ENCODE peak calls at places on chromosomes 13 and 19, in five cellular contexts. Z, J, X, E and Y are unnamed samples.
A peak's percentile ranks its signal among the peaks of the same experiment; 100 is the strongest.

GRCh38 chr13:42078113-42078769 is 29.8 kb downstream of the DGKH start:
- DNase-seq in Z (no peak), J (no peak), X (no peak), E (peak; percentile 59), Y (no peak)

GRCh38 chr19:10315335-10316214 is at the start of gene FDX2:
- DNase-seq in Z (peak; percentile 86), J (peak; percentile 62), X (peak; percentile 91), E (peak; percentile 85), Y (peak; percentile 82)

GRCh38 chr19:38277549-38277948 is 13.2 kb downstream of the SPINT2 start:
- DNase-seq in Z (no peak), J (no peak), X (no peak), E (no peak), Y (no peak)

GRCh38 chr13:36904219-36904618 is 15.8 kb downstream of the SMAD9 start:
- DNase-seq in Z (no peak), J (no peak), X (no peak), E (no peak), Y (no peak)

GRCh38 chr19:13083627-13084026 is 19.0 kb downstream of the LYL1 start:
- DNase-seq in Z (no peak), J (no peak), X (no peak), E (no peak), Y (no peak)

GRCh38 chr13:72804301-72804700 is 22.4 kb downstream of the PIBF1 start:
- DNase-seq in Z (no peak), J (no peak), X (no peak), E (no peak), Y (no peak)

GRCh38 chr19:49718991-49719390 is 28.1 kb downstream of the CPT1C start:
- DNase-seq in Z (no peak), J (no peak), X (no peak), E (no peak), Y (no peak)

GRCh38 chr19:41844601-41845000 is at the start of gene LYPD4:
- DNase-seq in Z (no peak), J (no peak), X (no peak), E (no peak), Y (no peak)

GRCh38 chr13:98972059-98972458 is 5.8 kb downstream of the DOCK9 start:
- DNase-seq in Z (no peak), J (no peak), X (no peak), E (no peak), Y (no peak)

GRCh38 chr19:56217039-56217949 is 15.2 kb downstream of the ZSCAN5C start:
- DNase-seq in Z (no peak), J (no peak), X (no peak), E (no peak), Y (no peak)

GRCh38 chr19:29941828-29942403 is at the start of gene URI1:
- DNase-seq in Z (peak; percentile 86), J (peak; percentile 61), X (peak; percentile 94), E (peak; percentile 93), Y (peak; percentile 75)

GRCh38 chr13:50463662-50464061 is 379.8 kb downstream of the DLEU7 start:
- DNase-seq in Z (no peak), J (no peak), X (no peak), E (no peak), Y (no peak)

GRCh38 chr19:33674575-33675367 is 53.0 kb downstream of the CHST8 start:
- DNase-seq in Z (no peak), J (no peak), X (no peak), E (no peak), Y (no peak)

GRCh38 chr19:43809762-43810696 is 7.8 kb upstream of the LYPD5 start:
- DNase-seq in Z (no peak), J (peak; percentile 63), X (no peak), E (peak; percentile 61), Y (peak; percentile 32)

GRCh38 chr13:41614671-41615519 is 157.5 kb downstream of the RGCC start:
- DNase-seq in Z (no peak), J (no peak), X (no peak), E (no peak), Y (no peak)

GRCh38 chr13:93248627-93249047 is 22.0 kb downstream of the GPC6 start:
- DNase-seq in Z (peak; percentile 40), J (no peak), X (no peak), E (peak; percentile 71), Y (no peak)

DNA sequence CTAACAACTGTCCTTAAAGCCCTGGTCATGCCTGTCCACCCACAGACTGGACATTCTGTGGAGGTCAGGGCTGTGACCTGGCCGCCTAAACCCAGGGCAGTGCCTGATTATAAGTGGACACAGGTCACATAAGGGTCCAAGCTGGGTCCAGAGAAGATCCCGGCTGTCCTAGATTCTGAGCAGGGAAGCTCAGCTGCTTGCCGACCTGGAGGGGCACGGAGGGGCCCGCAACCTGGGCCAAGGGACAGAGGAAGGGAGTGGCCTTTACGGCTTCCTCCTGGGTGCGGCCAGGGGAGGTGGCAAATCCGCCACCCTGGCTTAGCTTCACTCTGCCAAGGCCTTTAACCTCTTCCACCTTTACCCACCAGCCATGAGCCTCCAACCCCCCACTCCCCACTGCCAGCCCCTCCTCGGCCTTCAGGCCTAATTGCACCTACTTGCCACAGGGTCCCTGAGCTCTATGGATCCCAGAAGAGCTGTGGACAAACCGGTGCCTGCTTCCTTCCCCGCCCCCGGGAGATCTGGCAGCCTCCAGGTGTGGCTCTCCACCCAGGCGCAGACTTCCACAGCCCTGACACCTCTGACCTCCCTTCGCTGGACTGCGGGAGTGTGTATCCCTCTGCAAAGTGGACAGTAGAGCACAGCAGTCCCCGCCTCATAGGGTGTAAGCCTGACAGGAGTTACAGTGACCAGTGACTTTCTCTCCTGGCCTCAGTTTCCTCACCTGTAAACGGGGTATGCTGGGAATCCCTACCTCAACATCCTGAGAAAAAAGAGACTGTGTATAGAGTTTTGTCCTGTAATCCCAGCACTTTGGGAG is 1.7 kb downstream of the CD320 start:
- DNase-seq in Z (no peak), J (no peak), X (peak; percentile 15), E (no peak), Y (no peak)
- H3K4me1 ChIP-seq in Z (peaks cover 11% of the 10 kb centered on the region), J (peaks cover 24% of the 10 kb centered on the region), X (peaks cover 24% of the 10 kb centered on the region), E (peaks cover 13% of the 10 kb centered on the region), Y (peaks cover 28% of the 10 kb centered on the region)

GRCh38 chr19:6235031-6235951 is 44.5 kb downstream of the MLLT1 start:
- DNase-seq in Z (no peak), J (no peak), X (no peak), E (no peak), Y (no peak)

GRCh38 chr19:6234527-6234926 is 45.2 kb downstream of the MLLT1 start:
- DNase-seq in Z (no peak), J (no peak), X (no peak), E (no peak), Y (no peak)

GRCh38 chr19:6232567-6232966 is 47.2 kb downstream of the MLLT1 start:
- DNase-seq in Z (no peak), J (no peak), X (peak; percentile 35), E (no peak), Y (no peak)

GRCh38 chr19:6233827-6234511 is 45.8 kb downstream of the MLLT1 start:
- DNase-seq in Z (no peak), J (no peak), X (peak; percentile 56), E (no peak), Y (no peak)

DNA sequence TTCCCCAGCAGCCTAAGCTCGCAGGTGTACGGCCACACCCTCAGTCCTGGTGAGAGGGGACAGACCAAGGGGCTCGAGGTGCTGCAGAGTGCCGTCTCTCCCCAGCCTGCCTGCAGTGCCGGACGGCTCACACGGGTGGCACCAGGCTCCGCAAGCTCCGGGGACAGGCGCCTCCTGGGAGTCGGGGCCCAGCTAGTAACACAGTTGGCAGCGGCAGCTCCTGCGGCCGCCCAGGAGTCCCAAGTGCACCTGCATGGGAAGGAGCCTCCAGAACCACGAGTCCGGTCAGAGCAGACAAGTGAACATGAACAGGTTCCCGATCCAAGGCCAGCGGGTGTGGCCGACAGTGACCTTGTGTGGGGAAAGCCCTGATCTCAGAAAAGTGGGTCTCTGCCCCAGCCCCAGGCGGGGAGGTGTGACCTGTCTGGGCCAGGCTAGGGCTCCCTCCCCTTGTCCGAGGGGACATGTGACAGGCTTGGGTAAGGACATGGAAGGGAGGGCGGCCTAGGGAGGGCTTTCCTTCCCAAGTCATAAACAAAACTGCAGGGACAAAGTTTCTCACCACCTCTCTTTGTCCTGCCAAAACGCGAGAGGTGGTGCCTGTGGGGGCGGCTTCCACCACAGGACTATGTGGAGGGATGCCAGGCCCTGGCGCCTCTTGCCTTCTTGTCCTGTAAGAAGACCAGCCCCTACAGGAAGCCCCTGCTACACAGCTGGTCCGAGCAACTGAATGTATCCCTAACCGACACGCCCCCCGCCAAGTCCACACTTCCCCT is 46.5 kb downstream of the MLLT1 start:
- DNase-seq in Z (no peak), J (no peak), X (peak; percentile 70), E (no peak), Y (no peak)
- H3K4me1 ChIP-seq in Z (peaks cover 2% of the 10 kb centered on the region), J (no peaks in the 10 kb centered on the region), X (peaks cover 61% of the 10 kb centered on the region), E (peaks cover 23% of the 10 kb centered on the region), Y (peaks cover 60% of the 10 kb centered on the region)

DNA sequence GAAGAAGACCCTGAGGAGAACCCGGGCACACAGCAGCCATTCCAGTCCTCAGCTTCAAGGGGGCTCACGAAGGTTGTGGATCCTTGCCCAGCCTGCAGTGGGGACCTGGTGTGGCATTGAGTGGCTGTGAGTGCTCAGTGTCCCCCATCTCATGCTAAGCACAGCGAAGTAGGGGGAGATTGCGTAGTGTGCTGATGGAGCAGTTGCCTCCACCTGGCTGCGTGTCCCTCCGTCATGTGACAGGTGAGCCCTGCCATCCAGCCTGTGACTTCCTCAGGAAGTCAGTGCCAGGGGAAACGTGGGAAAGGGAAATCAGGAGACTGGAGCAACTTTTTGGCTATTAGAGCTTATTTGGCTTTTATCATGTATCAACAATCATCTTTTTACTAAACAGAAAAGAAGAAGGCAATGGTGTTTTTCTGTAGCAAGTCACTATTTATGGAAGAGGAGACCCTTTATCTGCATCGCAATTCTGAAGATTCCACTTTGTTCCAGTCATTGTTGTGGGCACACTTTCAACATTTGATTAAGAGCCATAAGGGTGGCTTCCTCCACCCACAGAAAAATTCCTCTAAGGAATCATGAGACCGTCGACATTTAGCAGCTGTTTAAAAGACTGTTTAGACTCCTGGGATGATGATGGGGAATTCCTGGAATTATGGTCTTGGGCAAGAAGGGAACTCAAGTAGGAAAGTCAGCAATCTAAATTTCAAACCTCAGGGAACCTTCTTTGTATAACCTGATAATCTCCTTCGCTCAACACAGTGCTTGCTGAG is 126.8 kb upstream of the SPATA13 start:
- DNase-seq in Z (no peak), J (no peak), X (no peak), E (no peak), Y (no peak)
- H3K4me1 ChIP-seq in Z (peaks cover 12% of the 10 kb centered on the region), J (no peaks in the 10 kb centered on the region), X (no peaks in the 10 kb centered on the region), E (peaks cover 5% of the 10 kb centered on the region), Y (peaks cover 7% of the 10 kb centered on the region)

GRCh38 chr13:101303512-101303911 is 112.8 kb downstream of the NALCN start:
- DNase-seq in Z (no peak), J (no peak), X (no peak), E (no peak), Y (no peak)
- H3K4me1 ChIP-seq in Z (no peaks in the 10 kb centered on the region), J (no peaks in the 10 kb centered on the region), X (no peaks in the 10 kb centered on the region), E (no peaks in the 10 kb centered on the region), Y (peaks cover 16% of the 10 kb centered on the region)

GRCh38 chr13:30355839-30356238 is 48.5 kb upstream of the KATNAL1 start:
- DNase-seq in Z (no peak), J (no peak), X (no peak), E (no peak), Y (no peak)

GRCh38 chr13:30353601-30354000 is 46.2 kb upstream of the KATNAL1 start:
- DNase-seq in Z (no peak), J (no peak), X (no peak), E (no peak), Y (no peak)

GRCh38 chr13:30353060-30353459 is 45.7 kb upstream of the KATNAL1 start:
- DNase-seq in Z (no peak), J (no peak), X (no peak), E (no peak), Y (no peak)

GRCh38 chr13:30355405-30355741 is 48.0 kb upstream of the KATNAL1 start:
- DNase-seq in Z (no peak), J (no peak), X (no peak), E (peak; percentile 51), Y (no peak)

GRCh38 chr13:30354481-30355404 is 47.4 kb upstream of the KATNAL1 start:
- DNase-seq in Z (no peak), J (no peak), X (no peak), E (no peak), Y (no peak)
- H3K4me1 ChIP-seq in Z (no peaks in the 10 kb centered on the region), J (no peaks in the 10 kb centered on the region), X (no peaks in the 10 kb centered on the region), E (no peaks in the 10 kb centered on the region), Y (no peaks in the 10 kb centered on the region)